ENCODE peak calls at places on chromosome 14, in nine cellular contexts. S is T-helper 1 cell; Q is cardiac fibroblast; W is cardiac septum; B is substantia nigra; N is ecto neural progenitor cell; I is naive thymus-derived CD4-positive, alpha-beta T cell; C is AG20443; D is K562. H is an unnamed sample.

GRCh38 chr14:61392297-61392696 is 70.9 kb downstream of the PRKCH start:
- DNase-seq in S (no peak), Q (no peak), W (no peak), B (no peak), N (no peak), I (no peak), C (no peak), D (no peak), H (no peak)

GRCh38 chr14:69288001-69288771 is 28.2 kb downstream of the GALNT16 start:
- DNase-seq in S (no peak), Q (peak), W (peak), B (no peak), N (peak), I (no peak), C (peak), D (no peak), H (peak)

GRCh38 chr14:21414137-21414631 is 30.4 kb upstream of the SUPT16H start:
- DNase-seq in S (no peak), Q (no peak), W (no peak), B (no peak), N (no peak), I (no peak), C (no peak), D (no peak), H (no peak)

GRCh38 chr14:51328089-51328941 is 88.3 kb downstream of the TMX1 start:
- DNase-seq in S (no peak), Q (peak), W (no peak), B (no peak), N (no peak), I (no peak), C (peak), D (no peak), H (peak)

GRCh38 chr14:100731011-100731670 is 4.4 kb downstream of the DLK1 start:
- DNase-seq in S (no peak), Q (no peak), W (no peak), B (no peak), N (no peak), I (no peak), C (no peak), D (no peak), H (no peak)

GRCh38 chr14:79279645-79280399 is 931.5 kb downstream of the DIO2 start:
- DNase-seq in S (no peak), Q (peak), W (no peak), B (no peak), N (peak), I (no peak), C (peak), D (no peak), H (peak)

GRCh38 chr14:55605793-55606192 is 25.8 kb downstream of the KTN1 start:
- DNase-seq in S (no peak), Q (peak), W (no peak), B (no peak), N (no peak), I (no peak), C (no peak), D (no peak), H (no peak)

GRCh38 chr14:21023817-21024667 is 819 bp downstream of the NDRG2 start:
- DNase-seq in S (no peak), Q (no peak), W (no peak), B (no peak), N (no peak), I (peak), C (no peak), D (no peak), H (no peak)

GRCh38 chr14:52314521-52315354 is 626 bp downstream of the PTGER2 start:
- DNase-seq in S (no peak), Q (peak), W (peak), B (no peak), N (peak), I (peak), C (peak), D (no peak), H (no peak)

GRCh38 chr14:24816011-24816928 is 182.3 kb upstream of the GZMB start:
- DNase-seq in S (no peak), Q (no peak), W (no peak), B (no peak), N (no peak), I (no peak), C (no peak), D (no peak), H (peak)

GRCh38 chr14:103151270-103151933 is 28.1 kb downstream of the TNFAIP2 start:
- DNase-seq in S (no peak), Q (peak), W (no peak), B (no peak), N (no peak), I (no peak), C (no peak), D (no peak), H (no peak)

GRCh38 chr14:95482967-95483842 is 33.2 kb downstream of the SYNE3 start:
- DNase-seq in S (no peak), Q (peak), W (peak), B (no peak), N (no peak), I (no peak), C (peak), D (peak), H (peak)

GRCh38 chr14:96246535-96246839 is 9.5 kb upstream of the BDKRB1 start:
- DNase-seq in S (no peak), Q (peak), W (no peak), B (no peak), N (no peak), I (no peak), C (peak), D (no peak), H (peak)

GRCh38 chr14:104735830-104736642 is 12.0 kb downstream of the ADSS1 start:
- DNase-seq in S (no peak), Q (peak), W (peak), B (peak), N (no peak), I (no peak), C (peak), D (no peak), H (peak)

GRCh38 chr14:59189281-59189821 is 884 bp downstream of the DAAM1 start:
- DNase-seq in S (peak), Q (peak), W (peak), B (no peak), N (peak), I (peak), C (peak), D (peak), H (peak)

GRCh38 chr14:104514156-104514848 is 65.3 kb upstream of the C14orf180 start:
- DNase-seq in S (no peak), Q (no peak), W (peak), B (no peak), N (no peak), I (no peak), C (no peak), D (no peak), H (no peak)

GRCh38 chr14:99755068-99755405 is 38.2 kb upstream of the EML1 start:
- DNase-seq in S (no peak), Q (no peak), W (peak), B (no peak), N (no peak), I (no peak), C (no peak), D (no peak), H (no peak)

GRCh38 chr14:104093366-104094055 is 8.0 kb downstream of the ASPG start:
- DNase-seq in S (no peak), Q (no peak), W (no peak), B (no peak), N (no peak), I (no peak), C (no peak), D (peak), H (no peak)

GRCh38 chr14:31933716-31934115 is 143.4 kb upstream of the ARHGAP5 start:
- DNase-seq in S (no peak), Q (peak), W (no peak), B (no peak), N (no peak), I (no peak), C (no peak), D (no peak), H (peak)

GRCh38 chr14:68245146-68246073 is 425.8 kb downstream of the RAD51B start:
- DNase-seq in S (no peak), Q (peak), W (no peak), B (no peak), N (no peak), I (no peak), C (peak), D (peak), H (peak)

GRCh38 chr14:69921052-69921451 is 41.8 kb downstream of the SMOC1 start:
- DNase-seq in S (no peak), Q (peak), W (no peak), B (no peak), N (no peak), I (no peak), C (peak), D (no peak), H (peak)

GRCh38 chr14:52286659-52287649 is 19.5 kb downstream of the PTGDR start:
- DNase-seq in S (no peak), Q (peak), W (no peak), B (no peak), N (no peak), I (peak), C (peak), D (no peak), H (peak)

GRCh38 chr14:91089958-91090535 is 23.8 kb upstream of the DGLUCY start:
- DNase-seq in S (no peak), Q (no peak), W (no peak), B (no peak), N (no peak), I (no peak), C (no peak), D (no peak), H (no peak)

GRCh38 chr14:72097173-72097783 is 165.0 kb downstream of the RGS6 start:
- DNase-seq in S (no peak), Q (no peak), W (no peak), B (no peak), N (no peak), I (no peak), C (no peak), D (no peak), H (no peak)

GRCh38 chr14:22303589-22304195 is 285.3 kb downstream of the DAD1 start:
- DNase-seq in S (no peak), Q (peak), W (no peak), B (no peak), N (no peak), I (no peak), C (peak), D (peak), H (peak)

GRCh38 chr14:60986500-60986899 is 5.5 kb downstream of the SLC38A6 start:
- DNase-seq in S (no peak), Q (no peak), W (no peak), B (no peak), N (no peak), I (no peak), C (no peak), D (no peak), H (no peak)

GRCh38 chr14:101124860-101125259 is 221.3 kb upstream of the RTL1 start:
- DNase-seq in S (no peak), Q (no peak), W (no peak), B (no peak), N (peak), I (no peak), C (no peak), D (no peak), H (no peak)

GRCh38 chr14:68548194-68549056 is 244.4 kb downstream of the ZFP36L1 start:
- DNase-seq in S (no peak), Q (peak), W (peak), B (no peak), N (peak), I (no peak), C (peak), D (no peak), H (peak)

GRCh38 chr14:24429395-24430142 is at the start of the genes CBLN3 and KHNYN:
- DNase-seq in S (peak), Q (peak), W (peak), B (peak), N (peak), I (peak), C (peak), D (peak), H (peak)

GRCh38 chr14:71371711-71372396 is 464.6 kb downstream of the PCNX1 start:
- DNase-seq in S (no peak), Q (peak), W (no peak), B (no peak), N (no peak), I (no peak), C (peak), D (no peak), H (no peak)

GRCh38 chr14:51547260-51547659 is 104.5 kb upstream of the FRMD6 start:
- DNase-seq in S (no peak), Q (peak), W (no peak), B (no peak), N (no peak), I (no peak), C (peak), D (no peak), H (peak)

GRCh38 chr14:54329082-54329695 is 67.6 kb upstream of the CDKN3 start:
- DNase-seq in S (no peak), Q (peak), W (no peak), B (peak), N (peak), I (no peak), C (peak), D (peak), H (peak)

GRCh38 chr14:48747683-48748082 is 838.5 kb downstream of the RPS29 start:
- DNase-seq in S (no peak), Q (no peak), W (no peak), B (no peak), N (no peak), I (no peak), C (no peak), D (no peak), H (no peak)

GRCh38 chr14:83347874-83348273 is 1814.2 kb upstream of the SEL1L start:
- DNase-seq in S (no peak), Q (no peak), W (no peak), B (no peak), N (no peak), I (no peak), C (no peak), D (no peak), H (no peak)

GRCh38 chr14:52790756-52791203 is 627 bp downstream of the GNPNAT1 start:
- DNase-seq in S (no peak), Q (no peak), W (no peak), B (no peak), N (no peak), I (no peak), C (no peak), D (no peak), H (no peak)